ENCODE peak calls at places on chromosomes 13 and 19, in four cellular contexts. F is K562, J is HepG2, S is GM12878. N is an unnamed sample.

GRCh38 chr19:32581704-32582164 is 744 bp downstream of the PDCD5 start:
- DNase-seq in F (peak), J (no peak), S (no peak), N (peak)

GRCh38 chr19:45524575-45525129 is 17.4 kb downstream of the VASP start:
- DNase-seq in F (no peak), J (no peak), S (no peak), N (no peak)

GRCh38 chr13:87129602-87130300 is 541.4 kb upstream of the SLITRK5 start:
- DNase-seq in F (no peak), J (no peak), S (no peak), N (no peak)

GRCh38 chr19:12793290-12794195 is 2.3 kb downstream of the JUNB start:
- DNase-seq in F (peak), J (peak), S (peak), N (peak)

GRCh38 chr13:47433461-47434005 is 536.7 kb upstream of the HTR2A start:
- DNase-seq in F (no peak), J (no peak), S (no peak), N (no peak)

GRCh38 chr13:42057918-42058530 is 9.6 kb downstream of the DGKH start:
- DNase-seq in F (no peak), J (no peak), S (no peak), N (no peak)

GRCh38 chr13:91020635-91021034 is 326.9 kb upstream of the MIR17HG start:
- DNase-seq in F (no peak), J (no peak), S (no peak), N (no peak)

GRCh38 chr13:42001580-42001979 is 40.7 kb upstream of the VWA8 start:
- DNase-seq in F (no peak), J (no peak), S (no peak), N (no peak)

GRCh38 chr19:38841180-38841766 is 8.5 kb downstream of the HNRNPL start:
- DNase-seq in F (no peak), J (no peak), S (no peak), N (no peak)

DNA sequence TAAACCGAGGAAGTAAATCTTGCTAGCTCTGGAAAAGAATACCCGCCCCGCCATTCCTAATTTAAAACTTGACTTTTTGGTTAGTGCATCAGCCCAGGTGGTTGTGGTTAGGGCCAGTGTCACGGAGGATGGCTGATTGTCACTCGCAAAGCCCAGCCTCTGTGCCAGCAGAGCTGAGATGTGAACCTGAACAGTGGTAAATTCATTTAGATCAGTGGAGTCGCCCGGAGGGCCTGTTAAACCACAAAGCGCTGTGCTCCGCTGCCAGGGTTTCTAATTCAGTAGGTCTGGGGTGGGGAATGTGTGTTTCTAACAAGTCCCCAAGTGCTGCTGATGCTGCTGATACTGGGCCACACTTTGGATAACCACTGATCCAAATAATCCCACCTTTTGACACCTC is 425.3 kb downstream of the DCT start:
- DNase-seq in F (no peak), J (no peak), S (no peak), N (no peak)
- TF ChIP-seq TARDBP in F (no peak), J (no peak), S (no peak), N (no peak)

GRCh38 chr13:69008503-69008902 is 1099.1 kb upstream of the ATXN8OS start:
- DNase-seq in F (no peak), J (no peak), S (no peak), N (no peak)
- TF ChIP-seq BHLHE40 in F (no peak), J (no peak), S (no peak), N (no peak)

DNA sequence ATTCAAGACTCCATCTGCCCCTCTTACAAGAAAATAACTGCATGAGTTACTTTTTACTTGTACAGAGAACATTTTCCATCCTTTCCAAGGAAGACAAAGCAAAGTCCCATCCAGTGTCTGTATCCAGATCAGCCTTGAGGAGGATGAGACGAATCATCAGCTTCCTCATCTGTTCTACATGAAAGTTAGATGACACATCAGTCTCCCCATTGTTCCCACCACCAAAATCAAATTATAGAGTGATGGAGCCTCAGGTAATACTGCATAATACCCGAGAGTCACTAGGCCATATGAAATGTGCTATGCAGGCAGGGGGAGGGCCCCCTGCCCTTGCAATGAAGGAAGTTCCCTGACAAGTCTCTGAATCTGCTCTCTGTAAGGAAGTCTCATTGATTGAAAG is 1244.6 kb upstream of the SLC10A2 start:
- DNase-seq in F (no peak), J (no peak), S (no peak), N (no peak)
- TF ChIP-seq TARDBP in F (no peak), J (no peak), S (no peak), N (no peak)

GRCh38 chr19:495047-495439 is 1.2 kb upstream of the MADCAM1 start:
- DNase-seq in F (no peak), J (no peak), S (no peak), N (no peak)

GRCh38 chr19:496333-496634 is at the start of gene MADCAM1:
- DNase-seq in F (no peak), J (no peak), S (no peak), N (no peak)

GRCh38 chr19:495440-496332 is 600 bp upstream of the MADCAM1 start:
- DNase-seq in F (peak), J (no peak), S (no peak), N (peak)

GRCh38 chr19:493391-494170 is 2.7 kb upstream of the MADCAM1 start:
- DNase-seq in F (no peak), J (no peak), S (no peak), N (no peak)

DNA sequence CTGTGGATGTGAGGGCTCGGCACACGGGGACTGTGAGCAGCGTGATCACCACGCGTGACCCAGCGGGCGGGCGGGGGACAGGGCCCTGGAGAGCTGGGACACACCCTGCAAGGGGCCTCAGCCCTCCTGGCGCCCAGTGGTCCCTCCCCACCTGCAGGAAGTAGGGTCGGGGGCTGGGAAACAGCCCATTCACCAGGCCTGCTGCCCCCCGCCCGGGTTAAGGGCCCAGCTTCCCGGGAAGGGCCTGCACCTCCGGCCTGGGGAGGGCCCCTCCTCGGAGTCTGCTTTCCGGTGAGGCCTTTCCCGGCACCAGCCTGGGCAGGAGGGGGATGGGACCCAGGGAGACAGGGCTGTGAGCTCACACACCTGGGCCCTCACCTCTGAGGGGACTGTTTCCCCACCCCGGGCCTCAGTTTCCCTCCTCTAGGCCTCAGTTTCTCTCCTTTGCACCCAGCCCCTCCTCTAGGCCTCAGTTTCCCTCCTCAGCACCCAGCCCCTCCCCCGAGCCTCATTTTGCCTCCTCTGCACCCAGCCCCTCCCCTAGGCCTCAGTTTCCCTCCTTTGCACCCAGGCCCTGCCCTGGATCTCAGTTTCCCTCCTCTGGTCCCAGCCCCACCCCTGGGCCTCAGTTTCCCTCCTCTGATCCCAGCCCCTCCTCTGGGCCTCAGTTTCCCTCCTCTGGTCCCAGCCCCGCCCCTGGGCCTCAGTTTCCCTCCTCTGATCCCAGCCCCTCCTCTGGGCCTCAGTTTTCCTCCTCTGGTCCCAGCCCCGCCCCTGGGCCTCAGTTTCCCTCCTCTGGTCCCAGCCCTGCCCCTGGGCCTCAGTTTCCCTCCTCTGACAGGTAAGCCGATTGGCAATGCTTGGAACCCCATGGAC is 1.9 kb upstream of the MADCAM1 start:
- DNase-seq in F (no peak), J (no peak), S (no peak), N (no peak)
- TF ChIP-seq BHLHE40 in F (no peak), J (no peak), S (no peak), N (no peak)

GRCh38 chr19:6679139-6679538 is 9.2 kb upstream of the TNFSF14 start:
- DNase-seq in F (no peak), J (no peak), S (no peak), N (no peak)

GRCh38 chr19:6677924-6678689 is 8.1 kb upstream of the TNFSF14 start:
- DNase-seq in F (peak), J (no peak), S (no peak), N (peak)

GRCh38 chr19:6676288-6676687 is 6.3 kb upstream of the TNFSF14 start:
- DNase-seq in F (no peak), J (no peak), S (no peak), N (no peak)

GRCh38 chr19:6678690-6679109 is 8.7 kb upstream of the TNFSF14 start:
- DNase-seq in F (no peak), J (no peak), S (no peak), N (no peak)

DNA sequence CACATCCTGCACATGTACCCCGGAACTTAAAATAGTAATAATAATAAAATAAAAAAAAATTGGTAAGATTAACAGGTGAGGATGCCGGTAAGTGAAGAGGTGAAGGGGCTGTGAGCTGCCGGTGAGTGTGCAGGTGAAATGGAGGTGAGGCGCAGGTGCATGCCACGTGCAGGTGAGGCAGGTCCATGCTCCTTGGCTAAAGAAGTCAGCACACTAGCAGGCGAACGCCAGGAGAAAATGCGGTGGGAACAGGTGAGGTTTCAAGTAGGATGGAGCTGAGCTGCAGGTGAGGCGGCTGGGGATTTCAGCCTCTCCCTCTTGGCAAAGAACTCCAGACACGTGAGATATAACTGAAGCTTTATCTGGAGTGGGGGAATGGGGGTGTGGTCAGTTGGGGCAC is 7.5 kb upstream of the TNFSF14 start:
- DNase-seq in F (no peak), J (no peak), S (no peak), N (no peak)
- TF ChIP-seq TARDBP in F (no peak), J (no peak), S (no peak), N (no peak)